ENCODE peak calls at places on chromosomes 16 and 17, in ten cellular contexts. N is heart left ventricle; U is NCI-H345; L is stimulated activated CD4-positive, alpha-beta T cell treated with anti-CD3 and anti-CD28 coated beads, Interleukin-12 subunit alpha, Interleukin-12 subunit beta, amount 100 ng/mL, for 24 hours; Q is amniotic stem cell; H is OCI-M1; J is RCC 7860; W is NCI-H1436; P is smooth muscle cell of the brain vasculature; M is effector CD4-positive, alpha-beta T cell. V is an unnamed sample.

GRCh38 chr17:46128453-46128852 is 64.8 kb downstream of the KANSL1 start:
- DNase-seq in Q (no peak), N (no peak), W (no peak), J (no peak), H (no peak), P (no peak), L (no peak), M (no peak), U (no peak), V (no peak)

GRCh38 chr17:72715906-72716572 is 376.4 kb downstream of the SLC39A11 start:
- DNase-seq in H (no peak), M (no peak), U (no peak), Q (peak), N (no peak), J (peak), P (peak), W (no peak), L (no peak), V (no peak)

GRCh38 chr17:57566724-57567123 is 178.4 kb downstream of the CCDC182 start:
- DNase-seq in L (no peak), N (no peak), M (no peak), P (no peak), U (peak), W (peak), H (no peak), J (no peak), Q (no peak), V (no peak)

GRCh38 chr17:66441012-66441703 is 138.7 kb downstream of the PRKCA start:
- DNase-seq in N (no peak), H (no peak), M (no peak), P (no peak), Q (no peak), W (no peak), L (no peak), J (no peak), U (no peak), V (no peak)

GRCh38 chr16:46828943-46829342 is 2.0 kb downstream of the C16orf87 start:
- DNase-seq in Q (no peak), J (no peak), H (no peak), L (no peak), N (no peak), P (no peak), M (no peak), U (no peak), W (no peak), V (no peak)

GRCh38 chr16:48580925-48581500 is 29.0 kb downstream of the N4BP1 start:
- DNase-seq in Q (no peak), P (no peak), H (no peak), W (no peak), N (no peak), L (no peak), M (no peak), U (no peak), J (no peak), V (no peak)

GRCh38 chr16:450800-451512 is 25.5 kb downstream of the RAB11FIP3 start:
- DNase-seq in W (peak), M (no peak), U (peak), J (no peak), Q (no peak), H (no peak), P (no peak), L (no peak), N (no peak), V (no peak)

GRCh38 chr17:80751460-80752368 is 207.1 kb downstream of the RPTOR start:
- DNase-seq in L (no peak), W (no peak), Q (no peak), J (no peak), P (no peak), M (no peak), H (no peak), N (no peak), U (no peak), V (no peak)

GRCh38 chr17:4742133-4742532 is 2.4 kb upstream of the CXCL16 start:
- DNase-seq in L (no peak), Q (no peak), N (no peak), H (no peak), P (no peak), M (no peak), J (no peak), U (no peak), W (no peak), V (no peak)

GRCh38 chr17:81432873-81433451 is 37.7 kb downstream of the BAHCC1 start:
- DNase-seq in N (no peak), U (peak), M (no peak), J (no peak), H (no peak), Q (no peak), L (no peak), P (no peak), W (peak), V (no peak)

GRCh38 chr17:4003501-4004421 is 39.5 kb upstream of the ATP2A3 start:
- DNase-seq in Q (no peak), U (no peak), J (no peak), W (no peak), M (no peak), P (no peak), L (no peak), H (no peak), N (peak), V (no peak)

GRCh38 chr17:68759343-68760140 is 158.4 kb upstream of the FAM20A start:
- DNase-seq in L (peak), N (peak), H (peak), Q (peak), M (no peak), U (peak), P (peak), J (peak), W (peak), V (peak)

GRCh38 chr17:41559548-41559947 is 12.3 kb downstream of the KRT9 start:
- DNase-seq in L (no peak), N (no peak), H (peak), J (no peak), U (no peak), M (no peak), P (no peak), W (no peak), Q (no peak), V (no peak)

GRCh38 chr16:50246299-50247122 is 19.8 kb upstream of the ADCY7 start:
- DNase-seq in H (peak), U (no peak), N (peak), M (no peak), J (no peak), Q (no peak), L (no peak), P (no peak), W (no peak), V (no peak)

GRCh38 chr17:68295086-68295485 is 3.8 kb downstream of the ARSG start:
- DNase-seq in L (no peak), Q (no peak), M (no peak), U (no peak), N (no peak), W (no peak), J (no peak), P (no peak), H (no peak), V (no peak)

GRCh38 chr16:28309811-28310311 is 17.5 kb downstream of the SBK1 start:
- DNase-seq in Q (no peak), U (no peak), L (peak), P (no peak), N (peak), H (no peak), W (no peak), M (peak), J (no peak), V (no peak)

GRCh38 chr17:35749560-35750412 is 3.3 kb downstream of the GAS2L2 start:
- DNase-seq in W (peak), H (no peak), P (no peak), J (no peak), U (no peak), L (no peak), M (no peak), Q (no peak), N (no peak), V (no peak)

GRCh38 chr17:73478768-73479424 is 165.3 kb downstream of the SDK2 start:
- DNase-seq in L (no peak), P (no peak), N (no peak), Q (no peak), H (no peak), W (no peak), M (no peak), U (no peak), J (no peak), V (no peak)

GRCh38 chr16:27515874-27516353 is 33.8 kb downstream of the GTF3C1 start:
- DNase-seq in W (peak), J (no peak), H (peak), M (no peak), L (no peak), Q (no peak), P (no peak), N (no peak), U (no peak), V (no peak)

GRCh38 chr17:39627717-39628516 is 1.2 kb downstream of the PPP1R1B start:
- DNase-seq in M (no peak), P (no peak), L (no peak), J (no peak), N (no peak), H (no peak), U (no peak), Q (no peak), W (peak), V (no peak)

GRCh38 chr17:4833941-4834501 is 881 bp downstream of the MINK1 start:
- DNase-seq in Q (no peak), N (no peak), U (no peak), W (no peak), J (peak), H (peak), L (no peak), M (no peak), P (no peak), V (no peak)

GRCh38 chr17:39239640-39240314 is 14.0 kb upstream of the STAC2 start:
- DNase-seq in J (no peak), P (no peak), H (peak), W (peak), M (peak), Q (no peak), U (peak), L (peak), N (peak), V (no peak)

GRCh38 chr16:1150511-1150982 is 2.4 kb upstream of the CACNA1H start:
- DNase-seq in H (peak), U (no peak), W (no peak), N (no peak), J (no peak), L (no peak), Q (no peak), P (no peak), M (no peak), V (no peak)

GRCh38 chr17:80513892-80514291 is 30.7 kb upstream of the RPTOR start:
- DNase-seq in H (no peak), U (no peak), J (no peak), L (no peak), N (no peak), P (no peak), W (no peak), Q (peak), M (no peak), V (no peak)

GRCh38 chr17:15091825-15092224 is 173.3 kb downstream of the PMP22 start:
- DNase-seq in U (no peak), H (no peak), N (no peak), W (no peak), Q (no peak), P (no peak), J (no peak), L (no peak), M (no peak), V (no peak)

GRCh38 chr16:11138769-11139623 is 117.0 kb downstream of the SOCS1 start:
- DNase-seq in J (no peak), M (no peak), Q (no peak), W (no peak), U (no peak), L (no peak), P (peak), N (no peak), H (no peak), V (no peak)

GRCh38 chr16:24736758-24737157 is 7.3 kb downstream of the TNRC6A start:
- DNase-seq in Q (no peak), N (no peak), M (no peak), U (no peak), P (no peak), W (no peak), J (no peak), H (no peak), L (no peak), V (no peak)

V was measured in GF-D8.